ENCODE peak calls at places on chromosomes 11 and 22, in seven cellular contexts. One of them, this sample, is unnamed.

GRCh38 chr11:129190087-129190486 is 2.0 kb downstream of the ARHGAP32 start:
- DNase-seq in ELR: no peak
- DNase-seq in Peyer's patch: no peak
- DNase-seq in right cardiac atrium: no peak
- DNase-seq in SHP77 treated with DMSO at 0.1 percent for 48 hours: no peak
- DNase-seq in lower leg skin: no peak
- DNase-seq in spleen: no peak
- DNase-seq in this sample: no peak

GRCh38 chr11:19093976-19094375 is 23.0 kb upstream of the ZDHHC13 start:
- DNase-seq in right cardiac atrium: no peak
- DNase-seq in ELR: peak
- DNase-seq in SHP77 treated with DMSO at 0.1 percent for 48 hours: no peak
- DNase-seq in Peyer's patch: no peak
- DNase-seq in lower leg skin: no peak
- DNase-seq in spleen: no peak
- DNase-seq in this sample: no peak

GRCh38 chr11:73997120-73997772 is 11.6 kb downstream of the UCP3 start:
- DNase-seq in lower leg skin: no peak
- DNase-seq in ELR: no peak
- DNase-seq in SHP77 treated with DMSO at 0.1 percent for 48 hours: no peak
- DNase-seq in spleen: peak
- DNase-seq in Peyer's patch: peak
- DNase-seq in right cardiac atrium: no peak
- DNase-seq in this sample: peak

GRCh38 chr22:29478326-29479276 is 1.4 kb upstream of the NEFH start:
- DNase-seq in right cardiac atrium: no peak
- DNase-seq in spleen: no peak
- DNase-seq in Peyer's patch: no peak
- DNase-seq in ELR: peak
- DNase-seq in SHP77 treated with DMSO at 0.1 percent for 48 hours: no peak
- DNase-seq in lower leg skin: no peak
- DNase-seq in this sample: peak

GRCh38 chr11:46664612-46665011 is 35.8 kb downstream of the ARHGAP1 start:
- DNase-seq in lower leg skin: no peak
- DNase-seq in Peyer's patch: no peak
- DNase-seq in ELR: no peak
- DNase-seq in spleen: no peak
- DNase-seq in right cardiac atrium: peak
- DNase-seq in SHP77 treated with DMSO at 0.1 percent for 48 hours: no peak
- DNase-seq in this sample: no peak

GRCh38 chr11:33525789-33526188 is 174.8 kb downstream of the C11orf91 start:
- DNase-seq in Peyer's patch: no peak
- DNase-seq in spleen: no peak
- DNase-seq in right cardiac atrium: no peak
- DNase-seq in ELR: no peak
- DNase-seq in SHP77 treated with DMSO at 0.1 percent for 48 hours: no peak
- DNase-seq in lower leg skin: no peak
- DNase-seq in this sample: peak

GRCh38 chr22:38718414-38718813 is 12.7 kb downstream of the GTPBP1 start:
- DNase-seq in spleen: no peak
- DNase-seq in right cardiac atrium: no peak
- DNase-seq in lower leg skin: no peak
- DNase-seq in SHP77 treated with DMSO at 0.1 percent for 48 hours: no peak
- DNase-seq in ELR: peak
- DNase-seq in Peyer's patch: no peak
- DNase-seq in this sample: peak

GRCh38 chr11:66593303-66593635 is 284 bp downstream of the CCS start:
- DNase-seq in right cardiac atrium: no peak
- DNase-seq in ELR: no peak
- DNase-seq in lower leg skin: no peak
- DNase-seq in SHP77 treated with DMSO at 0.1 percent for 48 hours: no peak
- DNase-seq in Peyer's patch: no peak
- DNase-seq in spleen: no peak
- DNase-seq in this sample: no peak

GRCh38 chr11:117189941-117190544 is 9.1 kb upstream of the TAGLN start:
- DNase-seq in SHP77 treated with DMSO at 0.1 percent for 48 hours: no peak
- DNase-seq in right cardiac atrium: peak
- DNase-seq in spleen: peak
- DNase-seq in Peyer's patch: no peak
- DNase-seq in ELR: no peak
- DNase-seq in lower leg skin: peak
- DNase-seq in this sample: peak

GRCh38 chr22:21762712-21763581 is 27.4 kb upstream of the YPEL1 start:
- DNase-seq in ELR: no peak
- DNase-seq in spleen: no peak
- DNase-seq in Peyer's patch: no peak
- DNase-seq in right cardiac atrium: no peak
- DNase-seq in lower leg skin: no peak
- DNase-seq in SHP77 treated with DMSO at 0.1 percent for 48 hours: no peak
- DNase-seq in this sample: peak

GRCh38 chr11:135075740-135076139 is 663.7 kb upstream of the B3GAT1 start:
- DNase-seq in SHP77 treated with DMSO at 0.1 percent for 48 hours: no peak
- DNase-seq in lower leg skin: peak
- DNase-seq in Peyer's patch: peak
- DNase-seq in ELR: peak
- DNase-seq in right cardiac atrium: peak
- DNase-seq in spleen: peak
- DNase-seq in this sample: peak

GRCh38 chr11:118088531-118088930 is 1.8 kb upstream of the SMIM35 start:
- DNase-seq in spleen: peak
- DNase-seq in ELR: no peak
- DNase-seq in Peyer's patch: no peak
- DNase-seq in SHP77 treated with DMSO at 0.1 percent for 48 hours: no peak
- DNase-seq in right cardiac atrium: no peak
- DNase-seq in lower leg skin: no peak
- DNase-seq in this sample: no peak

This sample was measured in H7.